ENCODE peak calls at places on chromosomes 3 and 15, in eight cellular contexts. C is NCI-H460; H is fibroblast of mammary gland; G is MM.1S; M is heart left ventricle; R is midbrain; S is CD4-positive, alpha-beta T cell; E is T-helper 1 cell. L is an unnamed sample.

GRCh38 chr3:122689587-122689986 is 8.9 kb downstream of the PARP14 start:
- DNase-seq in H (peak), S (no peak), G (no peak), M (no peak), C (no peak), E (no peak), R (no peak), L (no peak)

GRCh38 chr3:55511895-55512585 is 24.9 kb upstream of the WNT5A start:
- DNase-seq in S (no peak), M (no peak), E (no peak), R (no peak), C (no peak), H (peak), G (peak), L (no peak)

GRCh38 chr3:45387636-45388348 is 584 bp upstream of the LARS2 start:
- DNase-seq in S (no peak), E (no peak), C (no peak), H (no peak), R (no peak), G (peak), M (no peak), L (no peak)

GRCh38 chr3:192758654-192759053 is 31.3 kb upstream of the FGF12 start:
- DNase-seq in H (no peak), E (no peak), S (no peak), M (no peak), G (no peak), C (no peak), R (no peak), L (no peak)

GRCh38 chr3:124772081-124772831 is 42.0 kb downstream of the UMPS start:
- DNase-seq in R (peak), M (no peak), S (no peak), E (no peak), C (no peak), G (no peak), H (peak), L (no peak)

GRCh38 chr3:52896613-52897012 is 735 bp downstream of the STIMATE start:
- DNase-seq in C (no peak), H (no peak), S (no peak), M (no peak), R (no peak), E (no peak), G (no peak), L (no peak)

GRCh38 chr15:77030042-77030927 is 35.4 kb downstream of the PSTPIP1 start:
- DNase-seq in H (no peak), M (peak), C (no peak), E (no peak), G (no peak), R (no peak), S (no peak), L (peak)

GRCh38 chr15:93063292-93063671 is 25.7 kb downstream of the RGMA start:
- DNase-seq in C (no peak), R (no peak), S (no peak), G (no peak), E (no peak), H (no peak), M (no peak), L (no peak)

GRCh38 chr15:65655026-65655425 is 33.3 kb downstream of the SLC24A1 start:
- DNase-seq in M (no peak), H (peak), S (no peak), R (no peak), C (no peak), E (no peak), G (no peak), L (peak)

GRCh38 chr3:122944671-122945151 is 82.9 kb downstream of the SEMA5B start:
- DNase-seq in R (no peak), G (no peak), H (peak), M (no peak), S (no peak), E (no peak), C (no peak), L (peak)

GRCh38 chr3:50211930-50212329 is 6.9 kb downstream of the SLC38A3 start:
- DNase-seq in H (peak), S (no peak), G (no peak), E (no peak), R (no peak), C (no peak), M (no peak), L (no peak)

GRCh38 chr15:100841426-100841825 is 38.2 kb upstream of the ALDH1A3 start:
- DNase-seq in M (no peak), C (no peak), S (no peak), E (no peak), H (no peak), G (no peak), R (no peak), L (no peak)

GRCh38 chr3:175606650-175607318 is 747.6 kb downstream of the NAALADL2 start:
- DNase-seq in H (no peak), C (no peak), M (no peak), E (no peak), R (no peak), S (no peak), G (no peak), L (peak)

GRCh38 chr3:188152660-188153497 is 1.1 kb upstream of the LPP start:
- DNase-seq in G (no peak), E (no peak), M (peak), C (no peak), R (no peak), S (no peak), H (peak), L (peak)

GRCh38 chr15:95709959-95710695 is 620.4 kb upstream of the NR2F2 start:
- DNase-seq in M (no peak), S (no peak), E (no peak), G (no peak), R (no peak), H (no peak), C (no peak), L (no peak)

L was measured in HT-29.